ENCODE peak calls at places on chromosomes 3 and 15, in five cellular contexts. F is right lobe of liver, K is psoas muscle, E is SK-N-SH, G is GM23338. N is an unnamed sample. For H3K4me1, the result is how much of the 10 kb centered on the place peaks cover.

GRCh38 chr15:96160269-96160668 is 170.2 kb upstream of the NR2F2 start:
- DNase-seq in E (no peak), K (peak), G (no peak), F (no peak), N (no peak)

GRCh38 chr3:135325726-135326245 is 530.7 kb downstream of the EPHB1 start:
- DNase-seq in K (no peak), F (no peak), E (peak), G (no peak), N (no peak)

GRCh38 chr3:162437480-162437879 is 940.9 kb downstream of the OTOL1 start:
- DNase-seq in F (no peak), K (no peak), G (no peak), E (no peak), N (no peak)

GRCh38 chr15:27241942-27242341 is 271.0 kb downstream of the GABRG3 start:
- DNase-seq in F (no peak), K (no peak), E (no peak), G (no peak), N (peak)

GRCh38 chr3:71050133-71050520 is 533.4 kb downstream of the FOXP1 start:
- DNase-seq in F (no peak), G (no peak), E (no peak), K (no peak), N (no peak)

GRCh38 chr15:58182460-58183163 is 44.4 kb downstream of the AQP9 start:
- DNase-seq in E (peak), F (no peak), G (peak), K (peak), N (peak)

GRCh38 chr3:126781889-126782491 is 78.0 kb downstream of the CHCHD6 start:
- DNase-seq in F (no peak), K (no peak), E (peak), G (no peak), N (no peak)

GRCh38 chr15:71149645-71150557 is 34.6 kb downstream of the THSD4 start:
- DNase-seq in K (no peak), F (peak), E (no peak), G (no peak), N (no peak)

GRCh38 chr3:30664884-30665283 is 58.5 kb downstream of the TGFBR2 start:
- DNase-seq in G (no peak), K (no peak), F (no peak), E (no peak), N (no peak)

GRCh38 chr3:122260206-122260605 is 64.8 kb upstream of the CSTA start:
- DNase-seq in G (no peak), F (no peak), E (no peak), K (no peak), N (no peak)

DNA sequence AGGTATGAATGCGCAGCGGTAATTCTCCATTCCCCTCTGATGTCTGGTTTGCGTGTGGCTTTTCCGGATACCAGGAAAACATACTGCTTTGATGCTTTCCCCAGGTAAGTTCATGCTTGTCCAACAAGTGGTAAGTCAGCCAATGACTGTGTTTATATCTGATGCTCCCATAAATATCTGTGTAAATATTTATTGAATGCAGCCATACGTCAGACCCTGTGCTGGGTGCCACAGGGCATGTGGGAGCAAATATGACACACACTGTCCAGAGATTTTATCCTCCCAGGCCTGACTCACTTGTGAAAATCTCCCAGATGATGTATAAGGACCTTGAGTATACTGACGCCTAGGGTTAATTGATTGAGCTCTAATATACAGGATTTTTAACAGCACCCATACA is 29.6 kb upstream of the CEMIP start:
- DNase-seq in E (no peak), G (no peak), F (no peak), K (no peak), N (no peak)
- TF ChIP-seq CTCF in E (no peak), G (no peak), F (no peak), K (no peak), N (no peak)

GRCh38 chr15:90582553-90582952 is 52.8 kb downstream of the CRTC3 start:
- DNase-seq in E (no peak), K (no peak), F (no peak), G (no peak), N (no peak)
- H3K4me1 ChIP-seq in E (under half), K (under half), F (under half), G (half or more), N (under half)

GRCh38 chr15:67048281-67049279 is 16.8 kb upstream of the SMAD3 start:
- DNase-seq in F (peak), K (no peak), G (no peak), E (no peak), N (no peak)

GRCh38 chr15:67051088-67051659 is 14.2 kb upstream of the SMAD3 start:
- DNase-seq in G (no peak), E (no peak), K (no peak), F (no peak), N (no peak)

GRCh38 chr15:67050522-67051087 is 14.8 kb upstream of the SMAD3 start:
- DNase-seq in F (no peak), G (no peak), E (no peak), K (no peak), N (no peak)

GRCh38 chr15:67049351-67050044 is 15.9 kb upstream of the SMAD3 start:
- DNase-seq in K (no peak), G (no peak), E (no peak), F (no peak), N (no peak)

GRCh38 chr15:67050062-67050461 is 15.3 kb upstream of the SMAD3 start:
- DNase-seq in K (no peak), E (no peak), F (no peak), G (no peak), N (no peak)
- H3K27ac ChIP-seq in K (no peak), E (no peak), F (peak), G (no peak), N (no peak)

GRCh38 chr3:50296721-50297383 is 2.4 kb downstream of the HYAL3 start:
- DNase-seq in E (no peak), G (no peak), F (no peak), K (no peak), N (peak)

GRCh38 chr3:50299638-50299928 is 378 bp upstream of the HYAL3 start:
- DNase-seq in E (no peak), K (no peak), G (no peak), F (no peak), N (no peak)

GRCh38 chr3:50298836-50299637 is at the start of the genes HYAL3 and NAA80:
- DNase-seq in K (peak), E (peak), F (peak), G (peak), N (peak)

GRCh38 chr3:50297384-50297775 is 1.8 kb downstream of the HYAL3 start:
- DNase-seq in E (no peak), F (no peak), K (no peak), G (no peak), N (peak)

DNA sequence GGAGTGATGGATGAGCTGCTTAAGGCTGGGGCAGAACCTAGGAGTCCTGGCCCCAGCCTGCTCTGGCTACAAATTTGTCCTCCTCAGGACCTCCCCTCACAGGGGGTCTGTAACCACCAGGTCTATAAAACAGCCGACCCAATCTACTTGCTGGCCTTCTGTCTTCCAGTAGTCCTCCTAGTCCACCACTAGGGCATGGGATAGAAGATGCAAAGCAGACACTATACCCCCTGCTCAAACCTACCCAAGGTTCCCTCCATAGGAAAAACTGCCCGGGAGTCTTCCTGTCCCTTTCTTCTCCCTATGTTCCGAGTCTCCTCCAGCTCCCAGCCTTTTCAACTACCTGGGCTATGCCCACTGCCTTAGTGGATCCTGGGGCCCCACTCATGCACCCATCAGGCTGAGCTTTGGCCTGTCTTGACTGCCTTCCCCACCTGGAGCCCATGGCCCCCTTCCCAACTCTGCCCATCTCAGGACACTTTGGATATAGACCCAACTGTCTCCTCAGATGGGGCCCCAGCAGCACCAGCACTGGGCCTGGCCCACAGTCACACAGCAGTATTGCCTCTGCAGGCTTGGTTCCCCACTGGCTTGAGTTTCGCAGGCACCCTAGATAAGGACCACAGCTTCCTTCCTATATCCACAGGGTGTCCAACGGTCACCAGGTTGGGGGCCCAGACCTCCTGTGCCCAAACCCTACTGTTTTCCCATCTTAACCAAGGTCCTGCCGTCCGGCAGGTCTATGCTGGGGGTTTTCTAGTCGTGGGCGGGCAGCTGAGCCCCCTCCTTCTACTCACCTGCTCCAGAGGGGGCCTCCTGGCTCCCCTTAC is 1.1 kb downstream of the HYAL3 start:
- DNase-seq in E (peak), G (peak), K (no peak), F (no peak), N (peak)
- TF ChIP-seq CTCF in E (peak), G (no peak), K (no peak), F (no peak), N (peak)

GRCh38 chr3:172040078-172040975 is 949 bp downstream of the FNDC3B start:
- DNase-seq in F (peak), G (peak), K (peak), E (peak), N (peak)
- H3K4me1 ChIP-seq in F (under half), G (under half), K (under half), E (under half), N (under half)